ENCODE peak calls at places on chromosomes 12 and 14, in seven cellular contexts. One of them, this sample, is unnamed.

GRCh38 chr12:3364661-3365264 is 126.2 kb upstream of the PRMT8 start:
- DNase-seq in psoas muscle: no peak
- DNase-seq in progenitor cell of endocrine pancreas: no peak
- DNase-seq in AG08396: no peak
- DNase-seq in Kasumi-1: no peak
- DNase-seq in stimulated activated CD8-positive, alpha-beta memory T cell treated with anti-CD3 and anti-CD28 coated beads, Interleukin-2, amount 100 ng/mL, for 1 hour: no peak
- DNase-seq in H54: no peak
- DNase-seq in this sample: no peak

GRCh38 chr12:21939435-21939834 is 1.8 kb downstream of the ABCC9 start:
- DNase-seq in psoas muscle: no peak
- DNase-seq in progenitor cell of endocrine pancreas: no peak
- DNase-seq in AG08396: no peak
- DNase-seq in Kasumi-1: no peak
- DNase-seq in stimulated activated CD8-positive, alpha-beta memory T cell treated with anti-CD3 and anti-CD28 coated beads, Interleukin-2, amount 100 ng/mL, for 1 hour: no peak
- DNase-seq in H54: no peak
- DNase-seq in this sample: no peak

GRCh38 chr12:92927055-92927435 is 2.0 kb downstream of the EEA1 start:
- DNase-seq in psoas muscle: peak; percentile 21
- DNase-seq in progenitor cell of endocrine pancreas: no peak
- DNase-seq in AG08396: peak; percentile 35
- DNase-seq in Kasumi-1: no peak
- DNase-seq in stimulated activated CD8-positive, alpha-beta memory T cell treated with anti-CD3 and anti-CD28 coated beads, Interleukin-2, amount 100 ng/mL, for 1 hour: no peak
- DNase-seq in H54: no peak
- DNase-seq in this sample: no peak

GRCh38 chr12:79435742-79436141 is 255.0 kb downstream of the PAWR start:
- DNase-seq in psoas muscle: no peak
- DNase-seq in progenitor cell of endocrine pancreas: no peak
- DNase-seq in AG08396: no peak
- DNase-seq in Kasumi-1: no peak
- DNase-seq in stimulated activated CD8-positive, alpha-beta memory T cell treated with anti-CD3 and anti-CD28 coated beads, Interleukin-2, amount 100 ng/mL, for 1 hour: no peak
- DNase-seq in H54: no peak
- DNase-seq in this sample: no peak

GRCh38 chr12:128245890-128246289 is 21.1 kb upstream of the TMEM132C start:
- DNase-seq in psoas muscle: no peak
- DNase-seq in progenitor cell of endocrine pancreas: no peak
- DNase-seq in AG08396: no peak
- DNase-seq in Kasumi-1: no peak
- DNase-seq in stimulated activated CD8-positive, alpha-beta memory T cell treated with anti-CD3 and anti-CD28 coated beads, Interleukin-2, amount 100 ng/mL, for 1 hour: no peak
- DNase-seq in H54: no peak
- DNase-seq in this sample: no peak

GRCh38 chr14:45426685-45427282 is 173.8 kb upstream of the MIS18BP1 start:
- DNase-seq in psoas muscle: no peak
- DNase-seq in progenitor cell of endocrine pancreas: no peak
- DNase-seq in AG08396: peak; percentile 15
- DNase-seq in Kasumi-1: peak; percentile 71
- DNase-seq in stimulated activated CD8-positive, alpha-beta memory T cell treated with anti-CD3 and anti-CD28 coated beads, Interleukin-2, amount 100 ng/mL, for 1 hour: no peak
- DNase-seq in H54: peak; percentile 6
- DNase-seq in this sample: peak; percentile 2

GRCh38 chr14:90788031-90788430 is 28.2 kb downstream of the TTC7B start:
- DNase-seq in psoas muscle: no peak
- DNase-seq in progenitor cell of endocrine pancreas: no peak
- DNase-seq in AG08396: no peak
- DNase-seq in Kasumi-1: peak; percentile 9
- DNase-seq in stimulated activated CD8-positive, alpha-beta memory T cell treated with anti-CD3 and anti-CD28 coated beads, Interleukin-2, amount 100 ng/mL, for 1 hour: no peak
- DNase-seq in H54: no peak
- DNase-seq in this sample: no peak

GRCh38 chr14:57736391-57736790 is 129.5 kb downstream of the SLC35F4 start:
- DNase-seq in psoas muscle: no peak
- DNase-seq in progenitor cell of endocrine pancreas: no peak
- DNase-seq in AG08396: no peak
- DNase-seq in Kasumi-1: no peak
- DNase-seq in stimulated activated CD8-positive, alpha-beta memory T cell treated with anti-CD3 and anti-CD28 coated beads, Interleukin-2, amount 100 ng/mL, for 1 hour: no peak
- DNase-seq in H54: no peak
- DNase-seq in this sample: no peak

GRCh38 chr14:101823511-101824120 is 62.1 kb downstream of the PPP2R5C start:
- DNase-seq in psoas muscle: no peak
- DNase-seq in progenitor cell of endocrine pancreas: no peak
- DNase-seq in AG08396: no peak
- DNase-seq in Kasumi-1: no peak
- DNase-seq in stimulated activated CD8-positive, alpha-beta memory T cell treated with anti-CD3 and anti-CD28 coated beads, Interleukin-2, amount 100 ng/mL, for 1 hour: peak; percentile 55
- DNase-seq in H54: no peak
- DNase-seq in this sample: no peak

GRCh38 chr14:23299558-23299957 is 3.1 kb downstream of the PPP1R3E start:
- DNase-seq in psoas muscle: no peak
- DNase-seq in progenitor cell of endocrine pancreas: no peak
- DNase-seq in AG08396: peak; percentile 25
- DNase-seq in Kasumi-1: peak; percentile 5
- DNase-seq in stimulated activated CD8-positive, alpha-beta memory T cell treated with anti-CD3 and anti-CD28 coated beads, Interleukin-2, amount 100 ng/mL, for 1 hour: no peak
- DNase-seq in H54: no peak
- DNase-seq in this sample: no peak

This sample was measured in HS-27A.